ENCODE peak calls at places on chromosomes 3 and 15, in nine cellular contexts. X is SJSA1; M is heart right ventricle; R is CD8-positive, alpha-beta memory T cell; B is CD4-positive, CD25-positive, alpha-beta regulatory T cell; G is neuronal stem cell; L is fibroblast of lung; Q is A673; D is CD8-positive, alpha-beta T cell. N is an unnamed sample. For H3K27me3 and H3K9me3, the result is how much of the 10 kb centered on the place peaks cover.

GRCh38 chr3:43754316-43754715 is 63.6 kb downstream of the ABHD5 start:
- DNase-seq in X (no peak), M (no peak), R (no peak), B (no peak), G (no peak), L (no peak), Q (no peak), D (no peak), N (no peak)

GRCh38 chr15:100842756-100843730 is 36.6 kb upstream of the ALDH1A3 start:
- DNase-seq in X (no peak), M (no peak), R (no peak), B (no peak), G (no peak), L (peak), Q (no peak), D (no peak), N (no peak)

GRCh38 chr15:66749841-66750575 is 48.0 kb downstream of the SMAD6 start:
- DNase-seq in X (no peak), M (no peak), R (no peak), B (no peak), G (no peak), L (no peak), Q (no peak), D (no peak), N (no peak)

GRCh38 chr15:77942611-77943211 is 134.8 kb downstream of the TBC1D2B start:
- DNase-seq in X (no peak), M (no peak), R (no peak), B (no peak), G (no peak), L (no peak), Q (no peak), D (no peak), N (no peak)

GRCh38 chr3:58528629-58529028 is 8.4 kb downstream of the ACOX2 start:
- DNase-seq in X (no peak), M (peak), R (no peak), B (no peak), G (no peak), L (peak), Q (peak), D (no peak), N (no peak)

GRCh38 chr15:92683511-92683834 is 27.9 kb upstream of the FAM174B start:
- DNase-seq in X (no peak), M (peak), R (no peak), B (no peak), G (peak), L (peak), Q (no peak), D (no peak), N (no peak)

GRCh38 chr3:47259114-47259513 is 23.5 kb downstream of the KIF9 start:
- DNase-seq in X (no peak), M (no peak), R (no peak), B (no peak), G (no peak), L (no peak), Q (no peak), D (no peak), N (no peak)

GRCh38 chr3:42610978-42611377 is 10.5 kb downstream of the NKTR start:
- DNase-seq in X (no peak), M (no peak), R (no peak), B (peak), G (no peak), L (no peak), Q (no peak), D (no peak), N (no peak)

GRCh38 chr3:13012228-13012691 is 61.0 kb downstream of the IQSEC1 start:
- DNase-seq in X (no peak), M (peak), R (peak), B (peak), G (no peak), L (peak), Q (peak), D (no peak), N (no peak)

GRCh38 chr15:35740761-35741160 is 194.8 kb upstream of the DPH6 start:
- DNase-seq in X (no peak), M (no peak), R (no peak), B (no peak), G (no peak), L (peak), Q (peak), D (no peak), N (no peak)

GRCh38 chr3:43028678-43029490 is 49.8 kb downstream of the GASK1A start:
- DNase-seq in X (no peak), M (no peak), R (no peak), B (no peak), G (no peak), L (peak), Q (no peak), D (no peak), N (no peak)

GRCh38 chr15:39582977-39583585 is 2.2 kb downstream of the THBS1 start:
- DNase-seq in X (no peak), M (no peak), R (no peak), B (no peak), G (no peak), L (no peak), Q (no peak), D (no peak), N (no peak)

GRCh38 chr15:71697236-71697635 is 113.1 kb upstream of the NR2E3 start:
- DNase-seq in X (no peak), M (no peak), R (no peak), B (no peak), G (no peak), L (no peak), Q (no peak), D (no peak), N (no peak)

DNA sequence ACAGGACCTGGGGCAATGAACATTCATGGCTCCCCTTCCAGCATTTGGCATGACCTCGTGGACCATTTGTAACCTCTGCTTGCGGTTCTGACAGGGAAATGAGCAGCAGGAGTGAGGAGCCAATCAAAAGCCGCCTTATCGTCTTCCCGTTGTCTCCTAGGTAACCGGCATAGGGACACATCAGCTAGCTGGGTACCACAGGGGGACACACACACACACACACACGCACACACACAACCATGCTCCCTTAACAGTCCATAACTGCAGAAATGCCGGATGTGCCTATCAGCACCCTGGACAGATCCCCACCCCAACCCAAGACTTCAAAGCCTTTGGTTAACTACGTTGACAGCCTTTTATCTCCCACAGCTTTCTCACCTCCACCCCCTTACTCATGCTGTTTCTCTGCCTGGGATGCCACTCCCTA is 53.4 kb upstream of the CCDC174 start:
- DNase-seq in X (no peak), M (no peak), R (no peak), B (peak), G (peak), L (peak), Q (peak), D (peak), N (peak)
- H3K27me3 ChIP-seq in X (under half), M (half or more), R (under half), B (under half), G (under half), L (under half), Q (half or more), D (under half), N (under half)

GRCh38 chr3:69764861-69765260 is 25.6 kb downstream of the MITF start:
- DNase-seq in X (no peak), M (no peak), R (no peak), B (no peak), G (no peak), L (no peak), Q (no peak), D (no peak), N (no peak)
- H3K4me3 ChIP-seq in X (no peak), M (no peak), R (no peak), B (no peak), G (no peak), L (no peak), Q (no peak), D (no peak), N (no peak)

DNA sequence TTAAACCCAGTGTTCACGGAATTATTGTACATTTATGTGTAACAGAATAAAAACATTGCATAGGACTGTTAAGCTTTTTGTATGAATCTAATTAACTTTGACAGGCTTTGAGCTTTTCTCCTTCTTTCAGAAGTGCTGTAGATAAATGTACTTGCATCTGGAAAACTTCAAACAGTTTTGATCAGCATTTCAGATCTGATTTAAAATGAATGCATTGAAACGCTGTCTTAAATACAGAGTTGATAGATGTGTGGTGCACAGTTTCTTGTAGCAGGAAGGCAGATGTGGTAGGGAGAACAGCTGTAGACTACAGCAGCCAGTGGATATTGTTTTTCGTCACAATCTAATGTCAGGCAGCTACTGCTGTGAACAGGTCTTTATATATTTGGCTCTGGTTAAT is 193.8 kb upstream of the GOLIM4 start:
- DNase-seq in X (no peak), M (no peak), R (no peak), B (no peak), G (no peak), L (no peak), Q (no peak), D (no peak), N (no peak)
- H3K9me3 ChIP-seq in X (under half), M (under half), R (under half), B (under half), G (under half), L (under half), Q (under half), D (under half), N (under half)

GRCh38 chr3:56616479-56617006 is 59.6 kb downstream of the CCDC66 start:
- DNase-seq in X (no peak), M (no peak), R (no peak), B (no peak), G (no peak), L (no peak), Q (no peak), D (no peak), N (no peak)
- H3K27me3 ChIP-seq in X (under half), M (under half), R (under half), B (under half), G (under half), L (under half), Q (under half), D (under half), N (under half)

DNA sequence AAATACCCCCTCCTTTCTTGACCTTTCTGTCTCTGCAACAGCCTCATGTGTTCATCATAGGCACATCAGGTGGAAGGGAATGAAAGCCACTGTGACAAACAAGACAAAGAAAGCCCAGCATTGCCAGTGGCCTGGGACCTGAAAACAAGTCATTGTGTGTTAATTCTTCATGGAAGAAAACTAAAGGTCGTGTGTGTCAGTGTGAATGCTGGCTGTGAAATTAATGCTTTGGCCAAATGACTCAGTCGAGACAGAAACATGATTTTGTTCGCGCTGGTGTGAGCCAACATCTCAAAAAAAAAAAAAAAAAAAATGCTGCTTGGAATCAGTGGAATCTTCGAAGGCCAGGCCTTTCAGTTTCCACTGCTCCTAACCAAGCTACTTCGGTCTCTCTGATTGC is 386.5 kb upstream of the PROK2 start:
- DNase-seq in X (no peak), M (no peak), R (no peak), B (no peak), G (no peak), L (peak), Q (no peak), D (no peak), N (peak)
- H3K4me3 ChIP-seq in X (no peak), M (no peak), R (no peak), B (no peak), G (no peak), L (no peak), Q (no peak), D (no peak), N (no peak)

DNA sequence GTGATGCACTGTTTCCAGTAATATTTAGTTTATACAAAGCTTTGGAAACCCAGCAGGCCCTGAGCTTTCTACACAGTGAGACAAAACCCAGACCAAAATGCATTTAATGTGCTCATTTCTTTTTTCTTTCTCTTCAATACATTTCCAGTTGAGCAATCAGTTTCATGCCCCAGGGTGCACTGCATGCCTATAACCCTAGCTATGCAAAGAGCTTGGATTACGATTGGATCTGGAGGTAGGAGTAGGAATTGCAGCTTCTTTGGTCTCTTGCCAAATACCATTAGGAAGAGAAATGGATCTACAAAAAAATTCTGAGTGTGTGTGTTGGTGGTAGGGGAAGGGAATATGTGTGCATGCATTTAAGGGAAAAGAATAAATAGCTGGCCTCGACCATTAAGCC is 1001.4 kb downstream of the SQOR start:
- DNase-seq in X (no peak), M (no peak), R (no peak), B (no peak), G (no peak), L (peak), Q (peak), D (no peak), N (no peak)
- H3K9me3 ChIP-seq in X (under half), M (under half), R (under half), B (under half), G (under half), L (under half), Q (under half), D (under half), N (under half)

GRCh38 chr3:57164606-57165573 is at the start of gene IL17RD:
- DNase-seq in X (peak), M (peak), R (peak), B (no peak), G (peak), L (peak), Q (peak), D (peak), N (peak)
- H3K27me3 ChIP-seq in X (under half), M (under half), R (under half), B (under half), G (under half), L (under half), Q (under half), D (under half), N (under half)

GRCh38 chr3:3708769-3709115 is 90.5 kb upstream of the LRRN1 start:
- DNase-seq in X (no peak), M (no peak), R (no peak), B (no peak), G (no peak), L (no peak), Q (no peak), D (no peak), N (no peak)
- H3K4me3 ChIP-seq in X (no peak), M (no peak), R (no peak), B (no peak), G (no peak), L (no peak), Q (no peak), D (no peak), N (no peak)

GRCh38 chr3:188807002-188807401 is 364.8 kb upstream of the TPRG1 start:
- DNase-seq in X (no peak), M (no peak), R (no peak), B (no peak), G (no peak), L (peak), Q (no peak), D (no peak), N (no peak)
- H3K9me3 ChIP-seq in X (under half), M (under half), R (under half), B (under half), G (under half), L (under half), Q (under half), D (under half), N (under half)

N was measured in MG63.